ENCODE peak calls at places on chromosomes 13 and 19, in eight cellular contexts. H, U, T, O, W, V, C and M are unnamed samples.

GRCh38 chr13:98399756-98400155 is 177.2 kb downstream of the STK24 start:
- DNase-seq in W (no peak), U (no peak), O (no peak), V (no peak), C (no peak), T (no peak), H (no peak), M (no peak)

GRCh38 chr19:10260141-10260584 is 8.1 kb downstream of the MRPL4 start:
- DNase-seq in U (no peak), W (no peak), C (no peak), O (peak), H (no peak), V (no peak), T (no peak), M (no peak)

GRCh38 chr19:3059653-3060052 is 2.6 kb downstream of the TLE5 start:
- DNase-seq in O (no peak), T (no peak), C (no peak), V (no peak), W (no peak), H (no peak), U (no peak), M (no peak)

GRCh38 chr13:28574617-28575142 is 79.8 kb upstream of the FLT1 start:
- DNase-seq in C (peak), H (peak), V (no peak), W (no peak), O (peak), U (no peak), T (no peak), M (no peak)

GRCh38 chr13:73061478-73062275 is 2.9 kb downstream of the KLF5 start:
- DNase-seq in O (no peak), T (no peak), C (no peak), W (no peak), U (no peak), V (no peak), H (no peak), M (no peak)

GRCh38 chr19:35767288-35768081 is 7.9 kb upstream of the ARHGAP33 start:
- DNase-seq in T (no peak), U (no peak), H (no peak), O (no peak), W (no peak), V (peak), C (no peak), M (no peak)

GRCh38 chr13:100652510-100652909 is 22.1 kb downstream of the TMTC4 start:
- DNase-seq in T (no peak), O (no peak), V (no peak), H (no peak), C (no peak), W (peak), U (no peak), M (no peak)

GRCh38 chr13:111046590-111047141 is 68.4 kb upstream of the ARHGEF7 start:
- DNase-seq in C (peak), U (no peak), W (no peak), T (no peak), O (no peak), H (no peak), V (no peak), M (no peak)

GRCh38 chr19:4618019-4618418 is 21.3 kb upstream of the TNFAIP8L1 start:
- DNase-seq in V (no peak), C (no peak), T (no peak), O (no peak), H (no peak), U (no peak), W (no peak), M (no peak)

GRCh38 chr19:35845215-35846037 is 6.9 kb downstream of the NPHS1 start:
- DNase-seq in C (peak), W (no peak), T (no peak), O (no peak), U (no peak), H (no peak), V (peak), M (no peak)

GRCh38 chr19:52963229-52963760 is 614 bp upstream of the ZNF816 start:
- DNase-seq in C (no peak), H (no peak), T (no peak), O (peak), V (peak), U (no peak), W (peak), M (no peak)

GRCh38 chr19:5478925-5479588 is 23.8 kb downstream of the ZNRF4 start:
- DNase-seq in W (no peak), H (no peak), O (no peak), T (no peak), V (no peak), U (no peak), C (no peak), M (no peak)

GRCh38 chr13:80341771-80342271 is 895 bp upstream of the SPRY2 start:
- DNase-seq in C (peak), H (no peak), V (peak), U (no peak), W (peak), O (no peak), T (no peak), M (no peak)

GRCh38 chr19:15280048-15280725 is 47.9 kb upstream of the EPHX3 start:
- DNase-seq in W (no peak), O (no peak), C (peak), T (no peak), U (no peak), H (no peak), V (no peak), M (no peak)

GRCh38 chr13:91398413-91399188 is at the start of gene GPC5:
- DNase-seq in T (peak), V (peak), U (peak), W (no peak), C (peak), O (peak), H (peak), M (no peak)

GRCh38 chr13:113143466-113144254 is 14.8 kb upstream of the PROZ start:
- DNase-seq in T (no peak), O (no peak), C (no peak), W (peak), H (no peak), V (no peak), U (no peak), M (no peak)

GRCh38 chr19:54955356-54955755 is 8.0 kb upstream of the NLRP7 start:
- DNase-seq in H (no peak), C (peak), W (no peak), U (no peak), O (no peak), V (no peak), T (no peak), M (no peak)

GRCh38 chr13:36673352-36673751 is 468 bp upstream of the SERTM1 start:
- DNase-seq in T (no peak), C (no peak), U (no peak), V (no peak), H (no peak), W (no peak), O (no peak), M (no peak)

GRCh38 chr19:13794388-13794751 is 873 bp upstream of the ZSWIM4 start:
- DNase-seq in H (no peak), V (no peak), C (peak), U (no peak), O (no peak), T (no peak), W (no peak), M (no peak)

GRCh38 chr13:23707674-23708073 is 137.5 kb downstream of the TNFRSF19 start:
- DNase-seq in C (peak), U (no peak), V (no peak), W (no peak), H (no peak), T (no peak), O (no peak), M (no peak)

GRCh38 chr13:111270765-111271164 is 49.7 kb upstream of the TEX29 start:
- DNase-seq in U (no peak), T (no peak), C (no peak), V (no peak), H (no peak), O (no peak), W (no peak), M (no peak)

GRCh38 chr19:49327878-49328544 is 3.0 kb upstream of the SLC6A16 start:
- DNase-seq in U (no peak), V (peak), O (peak), T (no peak), C (peak), H (peak), W (no peak), M (no peak)

GRCh38 chr13:30676672-30677071 is 58.7 kb upstream of the ALOX5AP start:
- DNase-seq in H (no peak), C (peak), W (no peak), T (no peak), U (no peak), O (no peak), V (no peak), M (no peak)

GRCh38 chr13:75749407-75749806 is 113.3 kb downstream of the LMO7 start:
- DNase-seq in U (no peak), V (peak), T (no peak), C (peak), W (no peak), O (no peak), H (no peak), M (no peak)

GRCh38 chr13:26498524-26499208 is 58.8 kb upstream of the WASF3 start:
- DNase-seq in H (no peak), O (no peak), W (no peak), T (no peak), U (no peak), V (no peak), C (no peak), M (no peak)

GRCh38 chr13:78060966-78061365 is 142.3 kb upstream of the EDNRB start:
- DNase-seq in W (no peak), O (no peak), U (no peak), V (no peak), H (no peak), T (no peak), C (no peak), M (no peak)

GRCh38 chr13:109389892-109390345 is 396.5 kb downstream of the IRS2 start:
- DNase-seq in H (no peak), C (no peak), V (no peak), T (no peak), U (no peak), W (no peak), O (no peak), M (no peak)

GRCh38 chr13:42747399-42747873 is 33.9 kb upstream of the FAM216B start:
- DNase-seq in T (no peak), O (no peak), W (no peak), U (no peak), V (no peak), C (peak), H (no peak), M (no peak)

GRCh38 chr13:20383058-20383457 is 142.6 kb downstream of the CRYL1 start:
- DNase-seq in H (no peak), O (no peak), W (no peak), C (no peak), T (no peak), V (no peak), U (no peak), M (peak)